ENCODE peak calls at places on chromosomes 6 and 20, in eight cellular contexts. One of them, this sample, is unnamed.

GRCh38 chr6:167652042-167652700 is 174.5 kb upstream of the AFDN start:
- DNase-seq in left lung: no peak
- DNase-seq in mesenteric fat pad: no peak
- DNase-seq in psoas muscle: no peak
- DNase-seq in activated gamma-delta T cell treated with Interleukin-2 at 50 U/mL for 16 hours: no peak
- DNase-seq in kidney epithelial cell: no peak
- DNase-seq in endothelial cell: no peak
- DNase-seq in right cardiac atrium: peak; percentile 25
- DNase-seq in this sample: no peak

GRCh38 chr6:11632795-11633511 is 95.4 kb downstream of the TMEM170B start:
- DNase-seq in activated gamma-delta T cell treated with Interleukin-2 at 50 U/mL for 16 hours: no peak
- DNase-seq in left lung: no peak
- DNase-seq in kidney epithelial cell: no peak
- DNase-seq in mesenteric fat pad: no peak
- DNase-seq in right cardiac atrium: no peak
- DNase-seq in endothelial cell: no peak
- DNase-seq in psoas muscle: no peak
- DNase-seq in this sample: no peak

GRCh38 chr20:53809242-53809641 is 215.6 kb upstream of the ZNF217 start:
- DNase-seq in mesenteric fat pad: no peak
- DNase-seq in psoas muscle: no peak
- DNase-seq in kidney epithelial cell: no peak
- DNase-seq in left lung: no peak
- DNase-seq in right cardiac atrium: no peak
- DNase-seq in endothelial cell: no peak
- DNase-seq in activated gamma-delta T cell treated with Interleukin-2 at 50 U/mL for 16 hours: no peak
- DNase-seq in this sample: peak; percentile 71

GRCh38 chr6:136506124-136506799 is 44.0 kb downstream of the MAP7 start:
- DNase-seq in endothelial cell: no peak
- DNase-seq in activated gamma-delta T cell treated with Interleukin-2 at 50 U/mL for 16 hours: no peak
- DNase-seq in mesenteric fat pad: no peak
- DNase-seq in psoas muscle: no peak
- DNase-seq in right cardiac atrium: no peak
- DNase-seq in kidney epithelial cell: no peak
- DNase-seq in left lung: no peak
- DNase-seq in this sample: no peak

GRCh38 chr20:8421981-8422380 is 289.9 kb downstream of the PLCB1 start:
- DNase-seq in mesenteric fat pad: no peak
- DNase-seq in kidney epithelial cell: no peak
- DNase-seq in left lung: no peak
- DNase-seq in activated gamma-delta T cell treated with Interleukin-2 at 50 U/mL for 16 hours: no peak
- DNase-seq in right cardiac atrium: no peak
- DNase-seq in endothelial cell: no peak
- DNase-seq in psoas muscle: no peak
- DNase-seq in this sample: peak; percentile 83

GRCh38 chr20:56826306-56826970 is 197.3 kb downstream of the TFAP2C start:
- DNase-seq in kidney epithelial cell: no peak
- DNase-seq in psoas muscle: no peak
- DNase-seq in activated gamma-delta T cell treated with Interleukin-2 at 50 U/mL for 16 hours: no peak
- DNase-seq in endothelial cell: no peak
- DNase-seq in left lung: no peak
- DNase-seq in right cardiac atrium: no peak
- DNase-seq in mesenteric fat pad: no peak
- DNase-seq in this sample: no peak

GRCh38 chr20:50848846-50849673 is 54.2 kb downstream of the BCAS4 start:
- DNase-seq in left lung: no peak
- DNase-seq in activated gamma-delta T cell treated with Interleukin-2 at 50 U/mL for 16 hours: no peak
- DNase-seq in psoas muscle: no peak
- DNase-seq in kidney epithelial cell: no peak
- DNase-seq in mesenteric fat pad: no peak
- DNase-seq in endothelial cell: no peak
- DNase-seq in right cardiac atrium: no peak
- DNase-seq in this sample: no peak

GRCh38 chr20:64105846-64106434 is 1.4 kb downstream of the NPBWR2 start:
- DNase-seq in psoas muscle: peak; percentile 35
- DNase-seq in mesenteric fat pad: peak; percentile 41
- DNase-seq in activated gamma-delta T cell treated with Interleukin-2 at 50 U/mL for 16 hours: no peak
- DNase-seq in right cardiac atrium: no peak
- DNase-seq in left lung: peak; percentile 55
- DNase-seq in kidney epithelial cell: no peak
- DNase-seq in endothelial cell: no peak
- DNase-seq in this sample: no peak

GRCh38 chr6:84027340-84028183 is 6.0 kb upstream of the MRAP2 start:
- DNase-seq in right cardiac atrium: peak; percentile 65
- DNase-seq in psoas muscle: no peak
- DNase-seq in activated gamma-delta T cell treated with Interleukin-2 at 50 U/mL for 16 hours: no peak
- DNase-seq in left lung: no peak
- DNase-seq in kidney epithelial cell: peak; percentile 38
- DNase-seq in endothelial cell: no peak
- DNase-seq in mesenteric fat pad: no peak
- DNase-seq in this sample: peak; percentile 98

GRCh38 chr6:131060311-131060710 is 2.7 kb downstream of the EPB41L2 start:
- DNase-seq in kidney epithelial cell: no peak
- DNase-seq in activated gamma-delta T cell treated with Interleukin-2 at 50 U/mL for 16 hours: no peak
- DNase-seq in left lung: no peak
- DNase-seq in right cardiac atrium: no peak
- DNase-seq in mesenteric fat pad: no peak
- DNase-seq in psoas muscle: no peak
- DNase-seq in endothelial cell: no peak
- DNase-seq in this sample: no peak

GRCh38 chr6:39301606-39302005 is 12.6 kb downstream of the KCNK17 start:
- DNase-seq in psoas muscle: no peak
- DNase-seq in left lung: no peak
- DNase-seq in endothelial cell: peak; percentile 39
- DNase-seq in kidney epithelial cell: no peak
- DNase-seq in mesenteric fat pad: no peak
- DNase-seq in right cardiac atrium: no peak
- DNase-seq in activated gamma-delta T cell treated with Interleukin-2 at 50 U/mL for 16 hours: no peak
- DNase-seq in this sample: no peak

GRCh38 chr6:17707371-17707651 is 586 bp upstream of the NUP153 start:
- DNase-seq in kidney epithelial cell: no peak
- DNase-seq in endothelial cell: no peak
- DNase-seq in psoas muscle: no peak
- DNase-seq in left lung: no peak
- DNase-seq in activated gamma-delta T cell treated with Interleukin-2 at 50 U/mL for 16 hours: no peak
- DNase-seq in mesenteric fat pad: no peak
- DNase-seq in right cardiac atrium: no peak
- DNase-seq in this sample: no peak

GRCh38 chr20:40941023-40941655 is 87.5 kb upstream of the TOP1 start:
- DNase-seq in left lung: no peak
- DNase-seq in psoas muscle: no peak
- DNase-seq in activated gamma-delta T cell treated with Interleukin-2 at 50 U/mL for 16 hours: no peak
- DNase-seq in kidney epithelial cell: no peak
- DNase-seq in mesenteric fat pad: no peak
- DNase-seq in endothelial cell: no peak
- DNase-seq in right cardiac atrium: no peak
- DNase-seq in this sample: no peak

GRCh38 chr6:85405175-85405852 is 44.6 kb upstream of the NT5E start:
- DNase-seq in psoas muscle: no peak
- DNase-seq in activated gamma-delta T cell treated with Interleukin-2 at 50 U/mL for 16 hours: no peak
- DNase-seq in left lung: no peak
- DNase-seq in mesenteric fat pad: no peak
- DNase-seq in kidney epithelial cell: peak; percentile 49
- DNase-seq in right cardiac atrium: no peak
- DNase-seq in endothelial cell: no peak
- DNase-seq in this sample: no peak

GRCh38 chr6:21582651-21583050 is 10.9 kb upstream of the SOX4 start:
- DNase-seq in endothelial cell: no peak
- DNase-seq in activated gamma-delta T cell treated with Interleukin-2 at 50 U/mL for 16 hours: no peak
- DNase-seq in right cardiac atrium: no peak
- DNase-seq in left lung: no peak
- DNase-seq in psoas muscle: no peak
- DNase-seq in mesenteric fat pad: no peak
- DNase-seq in kidney epithelial cell: no peak
- DNase-seq in this sample: no peak

GRCh38 chr6:111957623-111958315 is 84.5 kb upstream of the FYN start:
- DNase-seq in right cardiac atrium: no peak
- DNase-seq in activated gamma-delta T cell treated with Interleukin-2 at 50 U/mL for 16 hours: no peak
- DNase-seq in kidney epithelial cell: no peak
- DNase-seq in psoas muscle: no peak
- DNase-seq in mesenteric fat pad: no peak
- DNase-seq in endothelial cell: no peak
- DNase-seq in left lung: no peak
- DNase-seq in this sample: peak; percentile 83

GRCh38 chr6:26057899-26058298 is 29.3 kb upstream of the HFE start:
- DNase-seq in kidney epithelial cell: no peak
- DNase-seq in left lung: no peak
- DNase-seq in mesenteric fat pad: no peak
- DNase-seq in activated gamma-delta T cell treated with Interleukin-2 at 50 U/mL for 16 hours: no peak
- DNase-seq in endothelial cell: no peak
- DNase-seq in psoas muscle: no peak
- DNase-seq in right cardiac atrium: no peak
- DNase-seq in this sample: peak; percentile 43

GRCh38 chr6:1285589-1286340 is 26.1 kb upstream of the FOXQ1 start:
- DNase-seq in endothelial cell: no peak
- DNase-seq in mesenteric fat pad: no peak
- DNase-seq in activated gamma-delta T cell treated with Interleukin-2 at 50 U/mL for 16 hours: no peak
- DNase-seq in left lung: no peak
- DNase-seq in right cardiac atrium: peak; percentile 65
- DNase-seq in psoas muscle: no peak
- DNase-seq in kidney epithelial cell: peak; percentile 90
- DNase-seq in this sample: no peak

GRCh38 chr6:31597006-31597405 is 4.2 kb upstream of the NCR3 start:
- DNase-seq in left lung: no peak
- DNase-seq in activated gamma-delta T cell treated with Interleukin-2 at 50 U/mL for 16 hours: no peak
- DNase-seq in mesenteric fat pad: no peak
- DNase-seq in kidney epithelial cell: no peak
- DNase-seq in psoas muscle: no peak
- DNase-seq in endothelial cell: no peak
- DNase-seq in right cardiac atrium: no peak
- DNase-seq in this sample: peak; percentile 34

GRCh38 chr20:37841991-37842390 is 60.9 kb upstream of the VSTM2L start:
- DNase-seq in activated gamma-delta T cell treated with Interleukin-2 at 50 U/mL for 16 hours: no peak
- DNase-seq in right cardiac atrium: no peak
- DNase-seq in left lung: no peak
- DNase-seq in endothelial cell: no peak
- DNase-seq in psoas muscle: no peak
- DNase-seq in kidney epithelial cell: no peak
- DNase-seq in mesenteric fat pad: no peak
- DNase-seq in this sample: no peak

GRCh38 chr6:45714795-45715507 is 300.7 kb downstream of the CLIC5 start:
- DNase-seq in mesenteric fat pad: no peak
- DNase-seq in right cardiac atrium: no peak
- DNase-seq in left lung: no peak
- DNase-seq in activated gamma-delta T cell treated with Interleukin-2 at 50 U/mL for 16 hours: peak; percentile 45
- DNase-seq in psoas muscle: no peak
- DNase-seq in endothelial cell: peak; percentile 62
- DNase-seq in kidney epithelial cell: peak; percentile 55
- DNase-seq in this sample: peak; percentile 26

GRCh38 chr20:41357424-41358163 is 9.0 kb downstream of the EMILIN3 start:
- DNase-seq in mesenteric fat pad: no peak
- DNase-seq in activated gamma-delta T cell treated with Interleukin-2 at 50 U/mL for 16 hours: no peak
- DNase-seq in psoas muscle: peak; percentile 50
- DNase-seq in kidney epithelial cell: no peak
- DNase-seq in right cardiac atrium: peak; percentile 69
- DNase-seq in left lung: peak; percentile 70
- DNase-seq in endothelial cell: no peak
- DNase-seq in this sample: no peak

GRCh38 chr6:11650297-11650696 is 112.7 kb downstream of the TMEM170B start:
- DNase-seq in activated gamma-delta T cell treated with Interleukin-2 at 50 U/mL for 16 hours: no peak
- DNase-seq in endothelial cell: peak; percentile 81
- DNase-seq in right cardiac atrium: peak; percentile 65
- DNase-seq in left lung: no peak
- DNase-seq in kidney epithelial cell: peak; percentile 37
- DNase-seq in mesenteric fat pad: no peak
- DNase-seq in psoas muscle: no peak
- DNase-seq in this sample: no peak

GRCh38 chr20:53763707-53764415 is 170.2 kb upstream of the ZNF217 start:
- DNase-seq in mesenteric fat pad: peak; percentile 11
- DNase-seq in right cardiac atrium: no peak
- DNase-seq in left lung: no peak
- DNase-seq in psoas muscle: no peak
- DNase-seq in endothelial cell: no peak
- DNase-seq in activated gamma-delta T cell treated with Interleukin-2 at 50 U/mL for 16 hours: no peak
- DNase-seq in kidney epithelial cell: no peak
- DNase-seq in this sample: no peak

GRCh38 chr6:2877960-2878359 is 25.1 kb downstream of the SERPINB9 start:
- DNase-seq in activated gamma-delta T cell treated with Interleukin-2 at 50 U/mL for 16 hours: no peak
- DNase-seq in endothelial cell: no peak
- DNase-seq in right cardiac atrium: no peak
- DNase-seq in left lung: no peak
- DNase-seq in mesenteric fat pad: no peak
- DNase-seq in psoas muscle: no peak
- DNase-seq in kidney epithelial cell: no peak
- DNase-seq in this sample: no peak

GRCh38 chr6:48069280-48069679 is 41.7 kb downstream of the PTCHD4 start:
- DNase-seq in mesenteric fat pad: no peak
- DNase-seq in activated gamma-delta T cell treated with Interleukin-2 at 50 U/mL for 16 hours: no peak
- DNase-seq in endothelial cell: no peak
- DNase-seq in left lung: no peak
- DNase-seq in psoas muscle: no peak
- DNase-seq in kidney epithelial cell: no peak
- DNase-seq in right cardiac atrium: no peak
- DNase-seq in this sample: no peak

GRCh38 chr20:51360451-51361230 is 181.9 kb downstream of the NFATC2 start:
- DNase-seq in kidney epithelial cell: peak; percentile 97
- DNase-seq in endothelial cell: no peak
- DNase-seq in psoas muscle: no peak
- DNase-seq in right cardiac atrium: peak; percentile 44
- DNase-seq in left lung: no peak
- DNase-seq in activated gamma-delta T cell treated with Interleukin-2 at 50 U/mL for 16 hours: no peak
- DNase-seq in mesenteric fat pad: no peak
- DNase-seq in this sample: no peak

GRCh38 chr6:6633898-6634734 is 45.6 kb downstream of the LY86 start:
- DNase-seq in right cardiac atrium: no peak
- DNase-seq in endothelial cell: no peak
- DNase-seq in activated gamma-delta T cell treated with Interleukin-2 at 50 U/mL for 16 hours: no peak
- DNase-seq in mesenteric fat pad: peak; percentile 4
- DNase-seq in left lung: no peak
- DNase-seq in kidney epithelial cell: no peak
- DNase-seq in psoas muscle: no peak
- DNase-seq in this sample: no peak

GRCh38 chr20:63290136-63290676 is 2.8 kb upstream of the COL20A1 start:
- DNase-seq in left lung: peak; percentile 70
- DNase-seq in activated gamma-delta T cell treated with Interleukin-2 at 50 U/mL for 16 hours: no peak
- DNase-seq in right cardiac atrium: peak; percentile 61
- DNase-seq in psoas muscle: no peak
- DNase-seq in kidney epithelial cell: no peak
- DNase-seq in endothelial cell: no peak
- DNase-seq in mesenteric fat pad: no peak
- DNase-seq in this sample: no peak

GRCh38 chr6:32962427-32962826 is 6.0 kb upstream of the BRD2 start:
- DNase-seq in kidney epithelial cell: no peak
- DNase-seq in left lung: no peak
- DNase-seq in mesenteric fat pad: no peak
- DNase-seq in activated gamma-delta T cell treated with Interleukin-2 at 50 U/mL for 16 hours: no peak
- DNase-seq in endothelial cell: no peak
- DNase-seq in right cardiac atrium: no peak
- DNase-seq in psoas muscle: no peak
- DNase-seq in this sample: no peak

GRCh38 chr6:121592955-121593665 is 157.7 kb downstream of the GJA1 start:
- DNase-seq in mesenteric fat pad: no peak
- DNase-seq in endothelial cell: no peak
- DNase-seq in activated gamma-delta T cell treated with Interleukin-2 at 50 U/mL for 16 hours: no peak
- DNase-seq in psoas muscle: no peak
- DNase-seq in left lung: no peak
- DNase-seq in right cardiac atrium: no peak
- DNase-seq in kidney epithelial cell: no peak
- DNase-seq in this sample: peak; percentile 91

GRCh38 chr6:113481441-113481840 is 375.7 kb upstream of the MARCKS start:
- DNase-seq in activated gamma-delta T cell treated with Interleukin-2 at 50 U/mL for 16 hours: no peak
- DNase-seq in right cardiac atrium: no peak
- DNase-seq in endothelial cell: no peak
- DNase-seq in left lung: no peak
- DNase-seq in mesenteric fat pad: no peak
- DNase-seq in psoas muscle: no peak
- DNase-seq in kidney epithelial cell: no peak
- DNase-seq in this sample: no peak

GRCh38 chr6:69086689-69087088 is 451.6 kb downstream of the ADGRB3 start:
- DNase-seq in mesenteric fat pad: no peak
- DNase-seq in right cardiac atrium: no peak
- DNase-seq in activated gamma-delta T cell treated with Interleukin-2 at 50 U/mL for 16 hours: no peak
- DNase-seq in left lung: no peak
- DNase-seq in endothelial cell: no peak
- DNase-seq in kidney epithelial cell: no peak
- DNase-seq in psoas muscle: no peak
- DNase-seq in this sample: no peak

GRCh38 chr6:34517461-34517868 is 38.7 kb downstream of the SPDEF start:
- DNase-seq in left lung: no peak
- DNase-seq in right cardiac atrium: no peak
- DNase-seq in kidney epithelial cell: no peak
- DNase-seq in mesenteric fat pad: peak; percentile 18
- DNase-seq in endothelial cell: no peak
- DNase-seq in activated gamma-delta T cell treated with Interleukin-2 at 50 U/mL for 16 hours: no peak
- DNase-seq in psoas muscle: peak; percentile 27
- DNase-seq in this sample: no peak